ENCODE peak calls at places on chromosome 3, in seven cellular contexts. T is AG04449, Z is SK-N-SH, L is AG04450, M is cardiac fibroblast, O is foreskin fibroblast, B is MM.1S. E is an unnamed sample.
A peak's percentile ranks its signal among the peaks of the same experiment; 100 is the strongest.

GRCh38 chr3:51789437-51789836 is 10.4 kb upstream of the IQCF6 start:
- DNase-seq in L (no peak), Z (no peak), T (no peak), O (no peak), M (no peak), B (no peak), E (no peak)

GRCh38 chr3:191634902-191635301 is 173.9 kb downstream of the PYDC2 start:
- DNase-seq in T (no peak), L (no peak), O (no peak), M (no peak), Z (no peak), B (no peak), E (no peak)

GRCh38 chr3:9026320-9027040 is 63.2 kb upstream of the RAD18 start:
- DNase-seq in O (no peak), Z (no peak), L (no peak), B (no peak), M (no peak), T (no peak), E (no peak)

GRCh38 chr3:172560026-172560425 is 36.8 kb upstream of the TNFSF10 start:
- DNase-seq in Z (no peak), O (no peak), L (no peak), B (no peak), T (no peak), M (peak; percentile 25), E (no peak)

GRCh38 chr3:197487911-197488391 is 67.8 kb downstream of the BDH1 start:
- DNase-seq in Z (no peak), T (peak; percentile 93), B (no peak), O (peak; percentile 97), M (peak; percentile 99), L (no peak), E (no peak)

GRCh38 chr3:192879346-192880031 is 38.2 kb downstream of the MB21D2 start:
- DNase-seq in Z (peak; percentile 24), B (no peak), L (peak; percentile 89), O (peak; percentile 92), T (peak; percentile 95), M (peak; percentile 98), E (peak; percentile 71)

GRCh38 chr3:16468114-16469098 is 45.1 kb downstream of the RFTN1 start:
- DNase-seq in Z (peak; percentile 61), M (no peak), B (no peak), T (no peak), O (no peak), L (no peak), E (no peak)

GRCh38 chr3:52890735-52891134 is 6.6 kb downstream of the STIMATE start:
- DNase-seq in M (peak; percentile 25), L (no peak), T (no peak), B (no peak), O (peak; percentile 12), Z (no peak), E (no peak)

GRCh38 chr3:11407644-11408043 is 135.4 kb downstream of the ATG7 start:
- DNase-seq in L (no peak), M (no peak), Z (no peak), O (no peak), T (no peak), B (no peak), E (no peak)

GRCh38 chr3:32018723-32019564 is 37.4 kb downstream of the ZNF860 start:
- DNase-seq in T (no peak), M (peak; percentile 73), L (no peak), Z (peak; percentile 55), O (peak; percentile 26), B (peak; percentile 39), E (peak; percentile 24)

GRCh38 chr3:11553436-11554235 is 90.1 kb downstream of the VGLL4 start:
- DNase-seq in T (no peak), B (no peak), L (no peak), M (peak; percentile 66), Z (no peak), O (no peak), E (no peak)

GRCh38 chr3:143302638-143303171 is 183.1 kb downstream of the CHST2 start:
- DNase-seq in B (no peak), Z (no peak), T (peak; percentile 68), M (peak; percentile 89), O (peak; percentile 98), L (peak; percentile 29), E (peak; percentile 66)

GRCh38 chr3:39154323-39155021 is 1.1 kb upstream of the CSRNP1 start:
- DNase-seq in Z (no peak), T (no peak), M (peak; percentile 28), O (no peak), B (no peak), L (no peak), E (no peak)

GRCh38 chr3:24046214-24046613 is 101.1 kb downstream of the NR1D2 start:
- DNase-seq in B (no peak), O (no peak), T (no peak), M (no peak), Z (no peak), L (no peak), E (no peak)

GRCh38 chr3:101988591-101988990 is 139.3 kb downstream of the NFKBIZ start:
- DNase-seq in M (no peak), B (no peak), T (no peak), O (no peak), Z (no peak), L (no peak), E (no peak)

GRCh38 chr3:171991166-171991565 is 48.2 kb upstream of the FNDC3B start:
- DNase-seq in T (no peak), L (no peak), O (no peak), B (no peak), Z (no peak), M (no peak), E (no peak)

GRCh38 chr3:187041362-187042061 is 97.8 kb downstream of the RPL39L start:
- DNase-seq in Z (no peak), T (no peak), L (no peak), O (no peak), M (peak; percentile 44), B (peak; percentile 44), E (no peak)

GRCh38 chr3:25427155-25428002 is 684 bp upstream of the RARB start:
- DNase-seq in T (no peak), M (peak; percentile 74), B (no peak), Z (peak; percentile 24), O (no peak), L (no peak), E (no peak)

GRCh38 chr3:85790445-85791030 is 831.7 kb downstream of the CADM2 start:
- DNase-seq in L (no peak), B (no peak), O (no peak), M (no peak), Z (no peak), T (no peak), E (no peak)

GRCh38 chr3:10338164-10338470 is 17.2 kb upstream of the SEC13 start:
- DNase-seq in B (no peak), T (no peak), O (no peak), Z (no peak), M (no peak), L (no peak), E (no peak)

GRCh38 chr3:195260286-195260905 is 10.6 kb downstream of the XXYLT1 start:
- DNase-seq in L (no peak), Z (peak; percentile 53), B (peak; percentile 56), O (no peak), T (no peak), M (peak; percentile 27), E (no peak)

DNA sequence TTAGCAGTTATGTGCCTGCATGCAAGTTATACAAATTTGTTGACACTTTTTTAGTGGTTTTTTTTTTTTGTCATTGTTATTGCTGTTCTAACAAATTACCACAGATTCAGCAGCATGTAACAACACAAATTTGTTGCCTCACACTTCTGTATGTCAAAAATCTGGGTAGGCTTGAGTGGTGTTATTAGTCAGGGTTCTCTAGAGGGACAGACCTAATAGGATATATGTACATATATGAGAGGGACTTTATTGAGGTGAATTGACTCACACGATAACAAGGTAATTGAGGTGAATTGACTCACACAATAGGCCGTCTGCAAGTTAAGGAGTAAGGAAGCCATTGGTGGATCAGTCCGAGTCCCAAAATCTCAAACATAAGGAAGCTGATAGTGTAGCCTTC is 15.0 kb upstream of the PLSCR1 start:
- DNase-seq in M (no peak), L (no peak), T (no peak), B (no peak), O (no peak), Z (no peak), E (no peak)
- TF ChIP-seq CTCF in M (no peak), L (no peak), T (no peak), B (no peak), O (no peak), Z (no peak), E (no peak)

DNA sequence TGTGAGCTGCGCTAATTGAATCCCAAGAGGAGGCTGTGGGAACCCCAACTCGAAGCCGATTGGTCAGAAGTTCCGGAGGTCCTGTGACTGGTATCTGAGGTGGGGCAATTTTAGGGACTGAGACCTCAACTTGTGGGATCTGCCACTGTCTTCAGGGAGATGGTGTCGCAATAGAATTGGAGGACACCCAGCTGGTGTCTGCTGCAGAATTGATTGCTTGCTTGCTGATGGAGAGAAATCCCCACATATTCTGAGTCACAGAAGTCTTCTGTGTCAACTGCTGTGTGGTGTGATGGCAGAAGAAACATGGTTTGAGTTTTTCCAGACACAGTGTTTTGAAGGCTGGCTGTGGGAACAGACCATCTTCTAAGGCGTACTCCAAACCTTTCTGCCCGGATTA is 99.7 kb upstream of the PLXNA1 start:
- DNase-seq in Z (no peak), B (no peak), T (peak; percentile 12), M (peak; percentile 42), O (peak; percentile 39), L (no peak), E (no peak)
- TF ChIP-seq CTCF in Z (no peak), B (no peak), T (no peak), M (no peak), O (no peak), L (no peak), E (no peak)

DNA sequence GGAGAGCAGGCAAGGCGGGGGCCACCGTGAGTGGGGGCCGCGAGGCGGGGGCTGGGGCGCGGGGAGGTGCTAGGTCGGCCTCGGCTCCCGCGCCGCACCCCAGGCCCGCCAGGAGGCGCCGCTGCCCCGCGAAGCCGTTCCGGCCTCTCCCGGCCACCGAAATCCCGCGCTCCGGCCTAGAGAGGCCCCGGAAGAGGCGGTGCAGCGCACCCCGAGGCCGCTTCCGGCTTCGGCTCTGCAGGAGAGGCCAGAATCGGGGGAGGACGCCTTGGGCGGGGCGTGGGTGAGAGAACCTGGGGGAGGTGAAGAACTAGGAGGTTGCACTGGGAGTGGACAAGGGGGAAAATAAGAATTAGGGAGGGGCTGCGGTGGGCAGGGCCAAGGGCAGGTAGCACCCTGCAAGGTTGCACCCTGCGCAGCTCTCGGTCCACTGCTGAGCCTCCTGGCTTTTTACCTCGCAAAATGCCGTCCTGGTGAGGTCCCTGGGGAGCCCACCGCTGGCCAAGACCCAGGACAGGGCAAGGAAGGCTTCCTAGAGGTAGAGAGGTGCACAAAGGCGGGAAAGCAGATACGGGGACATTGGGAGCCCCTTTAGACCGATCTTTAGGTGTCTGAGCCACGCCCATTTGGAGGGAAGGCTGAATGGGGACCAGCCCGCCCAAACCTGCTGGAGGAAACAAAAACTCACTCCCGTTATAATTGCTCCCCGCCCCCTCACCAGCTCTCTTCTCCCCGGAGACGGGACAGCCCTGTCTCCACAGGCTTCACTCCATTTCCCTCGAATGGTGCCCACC is 8.4 kb upstream of the GNAI2 start:
- DNase-seq in O (peak; percentile 88), L (peak; percentile 55), M (peak; percentile 87), B (peak; percentile 96), Z (peak; percentile 96), T (no peak), E (peak; percentile 38)
- TF ChIP-seq CTCF in O (peak; percentile 64), L (peak; percentile 64), M (peak; percentile 44), B (peak; percentile 64), Z (peak; percentile 69), T (peak; percentile 78), E (peak; percentile 44)

DNA sequence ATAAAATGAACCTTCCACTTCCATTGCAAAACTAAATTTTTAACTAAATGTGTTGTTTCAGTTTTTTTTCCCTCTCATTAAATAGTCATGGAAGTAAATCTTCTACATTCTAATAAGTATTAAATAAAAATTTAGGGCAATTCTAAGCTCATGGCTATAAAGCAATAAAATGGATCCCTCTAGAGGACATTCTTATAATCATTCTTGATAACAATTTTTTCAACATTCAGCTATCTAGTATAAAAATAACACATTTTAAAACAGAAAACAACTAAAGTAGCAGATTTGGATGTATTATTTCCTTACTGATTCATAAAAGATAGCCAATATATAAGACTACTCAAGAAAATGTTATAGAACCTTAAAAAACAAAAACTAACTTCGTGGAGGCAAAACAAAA is 393.1 kb downstream of the PLOD2 start:
- DNase-seq in L (no peak), B (peak; percentile 9), O (no peak), M (peak; percentile 21), T (no peak), Z (no peak), E (no peak)
- TF ChIP-seq CTCF in L (peak; percentile 39), B (peak; percentile 19), O (peak; percentile 4), M (peak; percentile 10), T (no peak), Z (peak; percentile 54), E (peak; percentile 20)

E was measured in AG09319.